ENCODE peak calls at places on chromosomes 13 and 19, in four cellular contexts. C is lower leg skin, J is GM12878, E is esophagus squamous epithelium. S is an unnamed sample.

GRCh38 chr19:2578391-2578826 is 102.5 kb downstream of the GADD45B start:
- DNase-seq in C (no peak), J (no peak), E (no peak), S (no peak)

GRCh38 chr19:925912-926594 is at the start of gene ARID3A:
- DNase-seq in C (no peak), J (no peak), E (no peak), S (no peak)

GRCh38 chr13:109698779-109699178 is 87.6 kb downstream of the IRS2 start:
- DNase-seq in C (no peak), J (no peak), E (no peak), S (no peak)

GRCh38 chr13:60959427-60959826 is 456.2 kb downstream of the PCDH20 start:
- DNase-seq in C (no peak), J (no peak), E (no peak), S (no peak)

GRCh38 chr19:1182068-1182467 is 8.0 kb upstream of the SBNO2 start:
- DNase-seq in C (no peak), J (no peak), E (no peak), S (no peak)

GRCh38 chr13:39036212-39036611 is 1.7 kb downstream of the PROSER1 start:
- DNase-seq in C (no peak), J (no peak), E (no peak), S (no peak)

GRCh38 chr13:31982540-31982939 is 49.0 kb upstream of the FRY start:
- DNase-seq in C (peak; percentile 80), J (no peak), E (no peak), S (no peak)

GRCh38 chr13:43981091-43981490 is 101.4 kb downstream of the LACC1 start:
- DNase-seq in C (no peak), J (no peak), E (no peak), S (no peak)

GRCh38 chr13:39297664-39298171 is 259.5 kb downstream of the NHLRC3 start:
- DNase-seq in C (no peak), J (no peak), E (no peak), S (no peak)

GRCh38 chr13:70523622-70524021 is 415.4 kb upstream of the KLHL1 start:
- DNase-seq in C (no peak), J (no peak), E (no peak), S (no peak)

GRCh38 chr19:52369463-52370340 is at the start of gene ZNF880:
- DNase-seq in C (peak; percentile 90), J (peak; percentile 38), E (peak; percentile 51), S (peak; percentile 35)

GRCh38 chr19:29612121-29612520 is 6.0 kb downstream of the POP4 start:
- DNase-seq in C (no peak), J (no peak), E (no peak), S (no peak)

GRCh38 chr19:28960986-28961705 is 251.8 kb downstream of the UQCRFS1 start:
- DNase-seq in C (no peak), J (no peak), E (no peak), S (no peak)

GRCh38 chr13:111265006-111265700 is 55.3 kb upstream of the TEX29 start:
- DNase-seq in C (no peak), J (no peak), E (no peak), S (no peak)

GRCh38 chr13:79405501-79405830 is 589 bp downstream of the RBM26 start:
- DNase-seq in C (peak; percentile 25), J (no peak), E (no peak), S (no peak)

GRCh38 chr13:50387124-50387581 is 371.9 kb downstream of the KCNRG start:
- DNase-seq in C (no peak), J (no peak), E (no peak), S (no peak)

GRCh38 chr13:49651775-49652690 is 23.7 kb downstream of the ARL11 start:
- DNase-seq in C (no peak), J (no peak), E (no peak), S (no peak)

DNA sequence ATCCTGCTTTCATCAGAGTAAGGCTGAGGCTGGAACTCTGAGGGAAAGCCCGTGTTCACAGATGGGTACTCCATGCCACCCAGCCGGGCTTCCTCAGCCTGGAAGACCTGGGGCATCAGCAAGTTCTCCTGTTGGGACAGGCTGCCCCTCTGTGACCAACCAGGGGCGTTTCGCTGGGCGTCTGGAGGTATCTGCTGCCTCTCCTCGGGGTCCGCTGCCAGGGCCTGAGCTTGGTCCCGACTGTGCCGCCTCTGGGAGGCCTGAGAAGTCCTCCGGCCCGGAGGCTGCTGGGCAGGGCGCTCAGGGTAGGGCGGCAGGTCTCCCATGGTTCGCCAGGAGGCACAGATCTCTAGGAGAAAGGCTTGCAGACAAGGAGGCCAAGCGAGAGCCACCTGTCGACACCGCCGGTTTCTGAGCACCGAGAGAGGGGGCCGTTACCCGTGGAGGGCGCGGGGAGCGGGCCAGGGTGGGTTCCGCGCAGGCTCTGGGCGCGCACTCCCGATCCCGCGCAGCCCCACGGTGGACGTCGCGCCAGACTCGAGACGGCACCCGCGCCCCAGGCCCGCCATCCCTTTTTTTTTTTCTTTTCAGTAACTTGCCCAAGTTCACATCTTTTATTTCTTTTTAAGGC is at the start of gene RSPH6A:
- DNase-seq in C (no peak), J (no peak), E (no peak), S (no peak)
- H3K4me3 ChIP-seq in C (no peak within 1 kb of the TSS), J (no peak within 1 kb of the TSS), E (peak within 1 kb of the TSS; percentile 37), S (no peak within 1 kb of the TSS)

GRCh38 chr19:45153339-45154063 is 7.3 kb downstream of the NKPD1 start:
- DNase-seq in C (no peak), J (no peak), E (no peak), S (no peak)

GRCh38 chr19:45154064-45154827 is 6.5 kb downstream of the NKPD1 start:
- DNase-seq in C (no peak), J (no peak), E (no peak), S (no peak)

GRCh38 chr19:45151821-45152503 is 8.8 kb downstream of the NKPD1 start:
- DNase-seq in C (no peak), J (no peak), E (no peak), S (no peak)

GRCh38 chr19:45150731-45151725 is 9.8 kb downstream of the NKPD1 start:
- DNase-seq in C (no peak), J (no peak), E (no peak), S (no peak)

DNA sequence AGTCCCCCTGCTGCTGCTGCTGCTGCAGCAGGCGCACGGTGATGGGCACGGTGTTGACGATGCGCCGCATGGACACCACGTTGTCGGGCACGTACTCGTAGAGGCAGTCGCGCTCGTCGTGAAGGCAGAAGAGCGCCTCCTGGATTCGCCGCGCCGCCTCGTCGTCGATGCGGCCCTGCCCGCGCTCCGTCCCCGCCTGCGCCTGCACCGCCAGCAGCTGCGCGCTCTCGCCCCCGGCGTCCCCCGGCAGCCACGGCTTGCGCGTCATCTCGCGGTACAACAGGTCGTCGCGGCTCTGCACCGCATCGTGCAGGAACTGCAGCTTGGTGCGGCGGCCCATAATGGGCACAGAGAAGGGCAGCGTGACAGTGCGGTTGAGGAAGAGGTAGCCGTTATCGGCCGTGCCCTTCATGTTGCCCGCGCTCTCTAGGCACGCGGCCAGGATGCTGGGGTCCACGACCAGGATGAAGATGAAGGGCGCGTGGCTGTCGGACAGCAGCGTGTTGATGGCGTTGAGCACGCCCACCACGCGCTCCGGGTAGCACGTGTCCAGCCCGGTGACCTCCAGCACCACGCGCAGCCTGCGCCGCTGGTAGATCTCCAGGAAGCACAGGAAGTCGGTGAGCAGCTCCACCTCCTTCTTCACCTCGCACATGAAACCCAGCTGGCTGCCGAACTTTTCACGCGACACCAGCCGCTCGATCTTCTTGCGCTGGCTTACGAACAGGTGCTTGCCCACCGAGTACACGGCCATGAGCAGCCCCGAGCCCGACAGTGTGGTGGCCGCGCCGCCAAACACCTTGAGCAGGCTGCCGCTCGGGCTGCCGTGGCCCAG is 8.1 kb downstream of the NKPD1 start:
- DNase-seq in C (no peak), J (no peak), E (no peak), S (no peak)
- TF ChIP-seq CTCF in C (no peak), J (no peak), E (no peak), S (no peak)

DNA sequence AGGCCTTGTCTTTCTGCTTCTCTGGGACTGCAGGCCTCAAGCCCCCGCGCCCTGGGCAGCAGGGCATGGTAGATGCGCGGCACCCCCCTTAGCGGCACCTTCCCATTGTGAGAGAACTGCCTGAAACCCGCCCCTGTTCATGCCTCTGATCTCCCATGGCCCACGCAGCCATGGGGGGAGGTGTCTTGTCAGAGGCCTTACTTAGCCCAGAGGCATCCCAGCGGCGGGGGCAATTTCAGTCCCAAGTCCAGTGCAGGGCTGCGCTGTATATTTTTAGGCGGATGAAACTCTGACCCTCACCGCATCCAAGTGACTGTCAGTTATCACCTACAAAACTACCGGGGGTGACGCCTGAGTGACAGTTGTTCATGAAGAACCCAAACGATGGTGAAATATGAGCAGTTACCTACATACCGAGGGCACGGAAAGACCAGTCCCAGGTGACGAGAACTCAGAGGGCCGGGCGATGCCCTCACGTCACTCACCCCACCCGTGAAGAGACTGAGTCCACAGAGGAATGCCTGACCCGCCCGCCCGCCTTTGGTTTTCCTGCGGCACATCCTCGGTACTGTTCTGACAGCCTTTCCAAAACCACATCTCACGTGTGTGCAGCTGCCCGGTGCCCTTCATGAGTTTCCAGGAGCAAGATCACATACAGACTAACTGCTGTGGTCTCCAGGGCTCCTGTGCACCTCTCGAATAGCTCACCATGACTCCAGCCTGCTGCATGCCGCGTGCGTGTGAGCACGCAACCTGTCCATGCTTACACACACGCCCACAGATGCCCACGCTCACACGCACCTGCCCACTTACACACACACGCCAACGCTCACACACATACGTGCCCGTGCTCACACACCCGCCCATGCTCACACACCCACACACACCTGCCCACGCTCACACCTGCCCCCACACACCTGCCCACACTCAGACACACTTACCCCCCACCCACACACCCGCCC is 14.4 kb downstream of the IL17D start:
- DNase-seq in C (no peak), J (no peak), E (no peak), S (no peak)
- H3K4me3 ChIP-seq in C (no peak overlapping the region), J (no peak overlapping the region), E (no peak overlapping the region), S (no peak overlapping the region)

GRCh38 chr19:3658823-3659745 is 32.5 kb upstream of the CACTIN start:
- DNase-seq in C (no peak), J (no peak), E (no peak), S (no peak)

GRCh38 chr19:3658004-3658822 is 31.6 kb upstream of the CACTIN start:
- DNase-seq in C (no peak), J (no peak), E (no peak), S (no peak)

GRCh38 chr19:3660493-3661219 is 34.1 kb upstream of the CACTIN start:
- DNase-seq in C (no peak), J (no peak), E (no peak), S (no peak)

GRCh38 chr19:3661284-3662238 is 35.0 kb upstream of the CACTIN start:
- DNase-seq in C (no peak), J (no peak), E (no peak), S (no peak)

DNA sequence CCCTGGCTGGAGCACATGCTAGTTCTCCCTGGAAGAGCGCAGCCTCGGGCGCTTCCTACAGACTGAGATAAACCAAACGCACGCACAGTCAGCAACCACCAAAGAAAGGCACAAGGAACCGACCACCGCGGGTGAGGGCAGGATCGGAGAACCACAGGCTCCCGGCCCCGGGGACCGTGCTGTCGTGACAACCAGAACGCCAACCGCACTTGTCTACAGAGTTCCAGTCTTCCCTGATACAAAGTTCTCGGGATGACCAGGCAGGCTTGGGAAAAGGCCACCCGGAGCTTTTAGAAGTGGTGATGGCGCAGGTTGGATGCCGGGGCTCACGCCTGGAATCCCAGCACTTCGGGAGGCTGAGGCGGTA is 33.1 kb upstream of the CACTIN start:
- DNase-seq in C (no peak), J (no peak), E (no peak), S (no peak)
- TF ChIP-seq CTCF in C (no peak), J (no peak), E (no peak), S (no peak)

GRCh38 chr19:19271828-19272599 is 1.1 kb downstream of the TM6SF2 start:
- DNase-seq in C (no peak), J (no peak), E (no peak), S (no peak)
- H3K4me3 ChIP-seq in C (no peak overlapping the region), J (no peak overlapping the region), E (no peak overlapping the region), S (no peak overlapping the region)

GRCh38 chr13:64446372-64446771 is 2783.8 kb downstream of the PCDH9 start:
- DNase-seq in C (no peak), J (no peak), E (no peak), S (no peak)
- TF ChIP-seq CTCF in C (no peak), J (peak; percentile 21), E (no peak), S (no peak)